ENCODE peak calls at places on chromosome 1, in four cellular contexts. One of them, this sample, is unnamed.
A peak's percentile ranks its signal among the peaks of the same experiment; 100 is the strongest.

GRCh38 chr1:87151500-87152421 is 176.9 kb upstream of the LMO4 start:
- DNase-seq in K562: peak; percentile 67
- DNase-seq in H1: peak; percentile 82
- DNase-seq in SK-N-SH: no peak
- DNase-seq in this sample: no peak

GRCh38 chr1:17558541-17558940 is 19.0 kb downstream of the ARHGEF10L start:
- DNase-seq in H1: no peak
- DNase-seq in K562: no peak
- DNase-seq in SK-N-SH: no peak
- DNase-seq in this sample: no peak

GRCh38 chr1:47233165-47233564 is 1.1 kb upstream of the TAL1 start:
- DNase-seq in H1: no peak
- DNase-seq in K562: no peak
- DNase-seq in SK-N-SH: peak; percentile 22
- DNase-seq in this sample: no peak

GRCh38 chr1:3065396-3065795 is 3.6 kb upstream of the PRDM16 start:
- DNase-seq in SK-N-SH: no peak
- DNase-seq in H1: no peak
- DNase-seq in K562: no peak
- DNase-seq in this sample: no peak

GRCh38 chr1:5415621-5416020 is 576.6 kb downstream of the NPHP4 start:
- DNase-seq in H1: no peak
- DNase-seq in K562: no peak
- DNase-seq in SK-N-SH: no peak
- DNase-seq in this sample: no peak

GRCh38 chr1:89556716-89557442 is 32.2 kb downstream of the LRRC8B start:
- DNase-seq in H1: no peak
- DNase-seq in SK-N-SH: no peak
- DNase-seq in K562: no peak
- DNase-seq in this sample: no peak

GRCh38 chr1:226181996-226182714 is 4.4 kb downstream of the ACBD3 start:
- DNase-seq in H1: no peak
- DNase-seq in K562: peak; percentile 79
- DNase-seq in SK-N-SH: peak; percentile 51
- DNase-seq in this sample: peak; percentile 72

GRCh38 chr1:115230281-115230680 is 107.8 kb downstream of the NGF start:
- DNase-seq in K562: no peak
- DNase-seq in H1: no peak
- DNase-seq in SK-N-SH: no peak
- DNase-seq in this sample: peak; percentile 45

GRCh38 chr1:153509729-153510354 is 25.9 kb downstream of the S100A6 start:
- DNase-seq in H1: no peak
- DNase-seq in K562: peak; percentile 75
- DNase-seq in SK-N-SH: peak; percentile 73
- DNase-seq in this sample: no peak

GRCh38 chr1:112872551-112872962 is 83.4 kb downstream of the SLC16A1 start:
- DNase-seq in K562: peak; percentile 72
- DNase-seq in H1: no peak
- DNase-seq in SK-N-SH: no peak
- DNase-seq in this sample: no peak

GRCh38 chr1:35573198-35573775 is at the start of gene TFAP2E:
- DNase-seq in K562: no peak
- DNase-seq in SK-N-SH: peak; percentile 85
- DNase-seq in H1: peak; percentile 81
- DNase-seq in this sample: peak; percentile 69

GRCh38 chr1:51897699-51898031 is 19.1 kb upstream of the NRDC start:
- DNase-seq in SK-N-SH: no peak
- DNase-seq in K562: no peak
- DNase-seq in H1: no peak
- DNase-seq in this sample: no peak

GRCh38 chr1:34681481-34682451 is 73.1 kb upstream of the GJB5 start:
- DNase-seq in SK-N-SH: peak; percentile 66
- DNase-seq in H1: peak; percentile 93
- DNase-seq in K562: peak; percentile 63
- DNase-seq in this sample: peak; percentile 26

GRCh38 chr1:56468472-56468871 is 110.9 kb downstream of the PLPP3 start:
- DNase-seq in H1: no peak
- DNase-seq in K562: no peak
- DNase-seq in SK-N-SH: no peak
- DNase-seq in this sample: no peak

GRCh38 chr1:107920999-107921398 is 44.0 kb downstream of the VAV3 start:
- DNase-seq in SK-N-SH: no peak
- DNase-seq in K562: no peak
- DNase-seq in H1: no peak
- DNase-seq in this sample: no peak

GRCh38 chr1:194774535-194774934 is 1588.1 kb upstream of the B3GALT2 start:
- DNase-seq in H1: no peak
- DNase-seq in SK-N-SH: no peak
- DNase-seq in K562: no peak
- DNase-seq in this sample: no peak

GRCh38 chr1:89552481-89553194 is 28.0 kb downstream of the LRRC8B start:
- DNase-seq in H1: no peak
- DNase-seq in K562: no peak
- DNase-seq in SK-N-SH: no peak
- DNase-seq in this sample: no peak

GRCh38 chr1:51025374-51025773 is 55.3 kb downstream of the CDKN2C start:
- DNase-seq in H1: no peak
- DNase-seq in SK-N-SH: no peak
- DNase-seq in K562: no peak
- DNase-seq in this sample: no peak

GRCh38 chr1:85332575-85332974 is 56.1 kb upstream of the BCL10 start:
- DNase-seq in SK-N-SH: no peak
- DNase-seq in K562: no peak
- DNase-seq in H1: no peak
- DNase-seq in this sample: no peak

GRCh38 chr1:167635233-167635648 is 5.2 kb downstream of the RCSD1 start:
- DNase-seq in H1: peak; percentile 47
- DNase-seq in SK-N-SH: no peak
- DNase-seq in K562: peak; percentile 93
- DNase-seq in this sample: no peak

GRCh38 chr1:101017448-101017847 is 8.1 kb downstream of the DPH5 start:
- DNase-seq in H1: no peak
- DNase-seq in SK-N-SH: no peak
- DNase-seq in K562: no peak
- DNase-seq in this sample: no peak

GRCh38 chr1:9233241-9233941 is 1.2 kb upstream of the H6PD start:
- DNase-seq in SK-N-SH: no peak
- DNase-seq in H1: no peak
- DNase-seq in K562: no peak
- DNase-seq in this sample: no peak

DNA sequence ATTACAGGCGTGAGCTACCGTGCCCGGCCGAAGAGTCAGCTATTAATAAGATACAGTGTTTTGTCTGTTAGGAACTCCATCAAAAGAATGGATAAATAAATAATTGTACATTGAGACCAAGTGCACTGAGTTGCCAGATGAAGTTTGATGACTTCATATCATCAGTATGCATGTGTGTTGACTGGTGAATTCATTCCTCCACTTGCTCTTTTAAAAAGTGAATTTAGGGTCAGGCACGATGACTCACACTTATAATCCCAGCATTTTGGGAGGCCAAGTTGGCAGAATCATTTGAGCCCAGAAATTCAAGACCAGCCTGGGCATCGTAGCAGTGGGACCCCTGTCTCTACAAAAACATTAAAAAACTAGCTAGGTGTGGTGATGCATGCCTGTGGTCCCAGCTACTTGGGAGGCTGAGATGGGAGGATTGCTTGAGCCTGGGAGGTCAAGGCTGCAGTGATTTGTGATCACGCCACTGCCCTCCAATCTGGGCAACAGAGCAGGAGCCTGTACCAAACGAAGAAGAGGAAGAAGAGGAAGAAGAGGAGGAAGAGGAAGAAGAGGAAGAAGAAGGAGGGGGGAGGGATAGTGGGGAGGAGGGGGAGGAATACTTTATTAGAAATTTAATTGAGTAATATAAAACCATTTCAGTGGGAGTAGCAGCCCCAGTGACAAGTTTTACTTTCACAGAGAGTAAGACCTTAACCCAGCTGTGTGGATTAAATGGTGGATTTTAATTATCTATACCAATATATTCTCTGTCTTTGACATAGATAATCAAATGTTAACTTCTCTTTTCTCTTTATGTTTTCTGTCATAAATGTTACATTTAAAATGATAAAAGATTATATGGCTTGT is 74.9 kb downstream of the CCDC18 start:
- DNase-seq in K562: no peak
- DNase-seq in SK-N-SH: no peak
- DNase-seq in H1: no peak
- DNase-seq in this sample: no peak
- TF ChIP-seq JUND in K562: no peak
- TF ChIP-seq JUND in SK-N-SH: peak; percentile 29
- TF ChIP-seq JUND in H1: no peak
- TF ChIP-seq JUND in this sample: no peak

DNA sequence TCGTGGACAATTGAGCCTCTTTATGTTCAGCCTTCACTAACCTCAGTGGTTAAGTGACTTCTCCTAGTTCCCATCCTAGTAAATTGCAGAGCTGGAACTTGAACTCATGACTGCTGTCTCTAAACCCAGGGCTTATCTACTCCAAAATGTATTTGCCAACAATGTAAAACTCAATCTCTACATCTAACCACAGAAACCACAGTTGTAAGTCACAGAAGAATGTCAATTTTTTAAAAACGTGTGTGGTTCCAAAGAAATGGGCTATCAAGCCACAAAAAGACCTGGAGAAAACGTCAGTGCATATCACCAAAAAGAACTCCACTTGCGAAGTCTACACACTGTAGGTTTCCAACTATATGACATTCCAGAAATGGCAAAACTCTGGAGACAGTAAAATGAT is 172.6 kb upstream of the HMCN1 start:
- DNase-seq in H1: no peak
- DNase-seq in SK-N-SH: no peak
- DNase-seq in K562: no peak
- DNase-seq in this sample: no peak
- TF ChIP-seq JUND in H1: no peak
- TF ChIP-seq JUND in SK-N-SH: no peak
- TF ChIP-seq JUND in K562: no peak
- TF ChIP-seq JUND in this sample: no peak

GRCh38 chr1:201267481-201268229 is 15.7 kb upstream of the PKP1 start:
- DNase-seq in SK-N-SH: no peak
- DNase-seq in H1: no peak
- DNase-seq in K562: no peak
- DNase-seq in this sample: no peak
- TF ChIP-seq JUND in SK-N-SH: no peak
- TF ChIP-seq JUND in H1: no peak
- TF ChIP-seq JUND in K562: no peak
- TF ChIP-seq JUND in this sample: no peak

DNA sequence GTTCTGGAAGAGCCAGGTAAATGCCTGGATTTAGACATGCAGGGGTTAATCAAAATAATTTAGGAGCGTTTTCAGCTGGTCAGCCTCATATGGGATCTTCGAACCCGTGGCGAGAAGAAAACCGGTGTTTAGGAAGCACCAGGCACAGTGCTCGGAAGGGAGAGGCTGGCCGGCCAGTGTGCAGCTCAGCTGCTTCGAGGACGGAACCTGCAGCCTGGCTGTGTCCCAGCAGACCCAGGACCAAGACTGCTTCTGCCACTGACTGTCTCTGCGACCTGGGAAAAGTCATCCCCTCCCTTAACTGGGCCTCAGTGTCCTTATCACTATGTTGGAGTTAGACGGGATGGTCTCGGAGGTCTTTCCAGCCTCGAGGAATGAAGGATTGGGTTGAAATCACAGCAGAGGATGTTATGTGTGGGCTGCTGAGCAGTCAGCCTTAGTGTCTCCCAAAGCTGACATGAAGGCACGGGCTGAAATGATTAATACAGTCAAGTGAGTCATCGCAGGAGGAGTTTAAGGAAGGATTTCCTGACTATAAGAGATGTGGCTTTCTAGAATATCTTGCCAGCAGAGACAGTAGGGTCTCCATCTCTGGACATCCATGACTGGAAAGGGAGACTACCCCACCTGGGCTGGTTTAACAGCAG is 20.8 kb downstream of the PPFIA4 start:
- DNase-seq in SK-N-SH: no peak
- DNase-seq in H1: no peak
- DNase-seq in K562: peak; percentile 23
- DNase-seq in this sample: no peak
- TF ChIP-seq JUND in SK-N-SH: peak; percentile 85
- TF ChIP-seq JUND in H1: no peak
- TF ChIP-seq JUND in K562: peak; percentile 89
- TF ChIP-seq JUND in this sample: no peak

DNA sequence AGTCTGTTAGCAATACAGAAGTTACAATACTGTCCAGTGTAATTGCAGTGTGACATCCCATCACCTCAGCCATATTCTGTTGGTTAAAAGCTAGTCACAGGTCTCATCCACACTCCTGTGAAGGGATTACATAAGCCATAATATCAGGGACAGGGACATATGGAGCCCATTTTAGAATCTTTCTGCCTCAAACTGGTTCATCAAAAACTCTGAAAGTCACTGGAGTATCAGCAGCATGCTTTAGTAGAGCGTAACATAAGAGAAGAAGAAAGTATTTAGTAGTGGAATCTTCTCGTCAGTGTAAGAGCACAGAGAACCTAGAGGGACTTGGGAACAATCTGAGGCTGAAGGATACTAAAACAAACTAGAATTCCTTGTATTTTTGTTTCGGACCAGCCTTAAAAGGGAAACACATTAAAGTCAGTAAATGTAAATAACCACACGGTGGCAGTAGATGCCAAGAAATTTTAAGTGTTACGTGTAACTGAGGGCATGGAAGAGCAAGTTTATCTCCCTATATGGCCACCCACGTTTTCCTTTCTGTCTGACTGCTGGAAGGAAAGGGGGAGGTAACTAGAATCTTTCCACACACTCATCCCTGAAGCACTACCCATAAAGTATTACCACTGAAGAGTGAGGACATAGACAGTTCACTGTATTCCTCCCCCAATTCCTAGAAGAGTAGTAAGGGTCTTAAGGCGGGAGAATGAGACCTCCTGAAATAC is 41.6 kb upstream of the AGL start:
- DNase-seq in H1: no peak
- DNase-seq in K562: peak; percentile 93
- DNase-seq in SK-N-SH: peak; percentile 74
- DNase-seq in this sample: peak; percentile 18
- TF ChIP-seq JUND in H1: no peak
- TF ChIP-seq JUND in K562: no peak
- TF ChIP-seq JUND in SK-N-SH: no peak
- TF ChIP-seq JUND in this sample: no peak

DNA sequence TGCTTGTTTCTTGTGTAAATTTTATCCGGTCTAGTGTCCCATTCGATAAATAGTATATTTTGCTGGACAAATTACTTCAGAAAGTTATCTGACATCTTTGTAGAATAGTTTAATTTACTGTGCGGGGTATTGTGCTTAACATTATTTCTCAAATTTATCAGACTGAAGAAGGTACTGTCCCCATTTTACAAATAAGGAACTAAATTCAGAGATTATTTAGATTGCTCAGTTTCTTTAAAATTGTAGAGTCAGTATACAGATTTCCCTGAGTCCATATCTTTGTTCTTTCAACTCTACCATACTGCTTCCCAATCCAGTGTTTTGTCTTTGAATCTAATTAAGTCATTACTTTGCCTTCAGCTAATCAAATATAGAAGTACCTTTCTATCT is 6.4 kb downstream of the ATP5PB start:
- DNase-seq in H1: no peak
- DNase-seq in K562: no peak
- DNase-seq in SK-N-SH: no peak
- DNase-seq in this sample: no peak
- TF ChIP-seq JUND in H1: no peak
- TF ChIP-seq JUND in K562: no peak
- TF ChIP-seq JUND in SK-N-SH: no peak
- TF ChIP-seq JUND in this sample: no peak